ENCODE peak calls at places on chromosomes 13 and 19, in four cellular contexts. One of them, this sample, is unnamed.

GRCh38 chr13:105806335-105806920 is 729.0 kb downstream of the EFNB2 start:
- DNase-seq in hepatocyte: no peak
- DNase-seq in fibroblast of lung: peak; percentile 27
- DNase-seq in breast epithelium: no peak
- DNase-seq in this sample: no peak

GRCh38 chr13:79483302-79483701 is 2.3 kb downstream of the NDFIP2 start:
- DNase-seq in hepatocyte: no peak
- DNase-seq in fibroblast of lung: peak; percentile 75
- DNase-seq in breast epithelium: no peak
- DNase-seq in this sample: no peak

GRCh38 chr13:24648271-24648670 is 31.9 kb upstream of the ATP12A start:
- DNase-seq in hepatocyte: no peak
- DNase-seq in breast epithelium: no peak
- DNase-seq in fibroblast of lung: no peak
- DNase-seq in this sample: no peak

GRCh38 chr19:38057954-38058690 is 151.1 kb downstream of the SIPA1L3 start:
- DNase-seq in fibroblast of lung: no peak
- DNase-seq in hepatocyte: peak; percentile 28
- DNase-seq in breast epithelium: peak; percentile 77
- DNase-seq in this sample: no peak

GRCh38 chr13:42011601-42012401 is 36.6 kb upstream of the DGKH start:
- DNase-seq in breast epithelium: peak; percentile 61
- DNase-seq in fibroblast of lung: no peak
- DNase-seq in hepatocyte: peak; percentile 28
- DNase-seq in this sample: peak; percentile 41

GRCh38 chr13:111202745-111203144 is 87.6 kb downstream of the ARHGEF7 start:
- DNase-seq in breast epithelium: no peak
- DNase-seq in fibroblast of lung: peak; percentile 82
- DNase-seq in hepatocyte: peak; percentile 55
- DNase-seq in this sample: no peak

GRCh38 chr13:32669030-32669646 is 82.9 kb downstream of the PDS5B start:
- DNase-seq in fibroblast of lung: peak; percentile 75
- DNase-seq in hepatocyte: peak; percentile 63
- DNase-seq in breast epithelium: no peak
- DNase-seq in this sample: peak; percentile 58

GRCh38 chr13:98405107-98405571 is 171.8 kb downstream of the STK24 start:
- DNase-seq in breast epithelium: no peak
- DNase-seq in hepatocyte: peak; percentile 26
- DNase-seq in fibroblast of lung: peak; percentile 29
- DNase-seq in this sample: peak; percentile 85

GRCh38 chr19:41924151-41925145 is 3.8 kb downstream of the ERFL start:
- DNase-seq in breast epithelium: no peak
- DNase-seq in hepatocyte: no peak
- DNase-seq in fibroblast of lung: no peak
- DNase-seq in this sample: no peak

GRCh38 chr13:113828282-113828825 is 35.5 kb downstream of the GAS6 start:
- DNase-seq in hepatocyte: no peak
- DNase-seq in fibroblast of lung: no peak
- DNase-seq in breast epithelium: no peak
- DNase-seq in this sample: no peak

GRCh38 chr13:113861433-113862030 is 2.3 kb downstream of the GAS6 start:
- DNase-seq in breast epithelium: peak; percentile 48
- DNase-seq in fibroblast of lung: no peak
- DNase-seq in hepatocyte: no peak
- DNase-seq in this sample: no peak

GRCh38 chr19:34232566-34233481 is 21.5 kb upstream of the GARRE1 start:
- DNase-seq in hepatocyte: peak; percentile 49
- DNase-seq in breast epithelium: no peak
- DNase-seq in fibroblast of lung: peak; percentile 88
- DNase-seq in this sample: no peak

GRCh38 chr19:39186391-39186790 is 10.4 kb upstream of the NCCRP1 start:
- DNase-seq in breast epithelium: no peak
- DNase-seq in hepatocyte: no peak
- DNase-seq in fibroblast of lung: no peak
- DNase-seq in this sample: no peak

GRCh38 chr13:71799320-71799719 is 67.7 kb downstream of the DACH1 start:
- DNase-seq in fibroblast of lung: no peak
- DNase-seq in breast epithelium: no peak
- DNase-seq in hepatocyte: no peak
- DNase-seq in this sample: peak; percentile 63

GRCh38 chr13:102440259-102440936 is 38.5 kb upstream of the FGF14 start:
- DNase-seq in hepatocyte: no peak
- DNase-seq in fibroblast of lung: no peak
- DNase-seq in breast epithelium: no peak
- DNase-seq in this sample: no peak

GRCh38 chr19:50669319-50670101 is 20.3 kb downstream of the C19orf81 start:
- DNase-seq in hepatocyte: peak; percentile 44
- DNase-seq in fibroblast of lung: peak; percentile 25
- DNase-seq in breast epithelium: no peak
- DNase-seq in this sample: no peak

GRCh38 chr19:11096210-11096841 is 7.1 kb downstream of the LDLR start:
- DNase-seq in breast epithelium: no peak
- DNase-seq in hepatocyte: no peak
- DNase-seq in fibroblast of lung: peak; percentile 82
- DNase-seq in this sample: no peak

GRCh38 chr19:49690656-49691242 is at the start of gene CPT1C:
- DNase-seq in fibroblast of lung: peak; percentile 73
- DNase-seq in hepatocyte: peak; percentile 82
- DNase-seq in breast epithelium: peak; percentile 83
- DNase-seq in this sample: no peak

GRCh38 chr13:33092422-33092987 is 76.3 kb downstream of the KL start:
- DNase-seq in fibroblast of lung: no peak
- DNase-seq in breast epithelium: no peak
- DNase-seq in hepatocyte: no peak
- DNase-seq in this sample: no peak

GRCh38 chr13:59867867-59868266 is 295.9 kb downstream of the DIAPH3 start:
- DNase-seq in breast epithelium: no peak
- DNase-seq in fibroblast of lung: no peak
- DNase-seq in hepatocyte: no peak
- DNase-seq in this sample: no peak

GRCh38 chr13:28499579-28499978 is 4.7 kb upstream of the FLT1 start:
- DNase-seq in hepatocyte: no peak
- DNase-seq in breast epithelium: no peak
- DNase-seq in fibroblast of lung: no peak
- DNase-seq in this sample: no peak

GRCh38 chr19:37936166-37936565 is 29.2 kb downstream of the SIPA1L3 start:
- DNase-seq in fibroblast of lung: no peak
- DNase-seq in breast epithelium: no peak
- DNase-seq in hepatocyte: peak; percentile 38
- DNase-seq in this sample: no peak

GRCh38 chr19:49749055-49749716 is 13.9 kb downstream of the TSKS start:
- DNase-seq in hepatocyte: no peak
- DNase-seq in fibroblast of lung: peak; percentile 28
- DNase-seq in breast epithelium: no peak
- DNase-seq in this sample: no peak

GRCh38 chr19:39927524-39928356 is 6.7 kb downstream of the FCGBP start:
- DNase-seq in fibroblast of lung: no peak
- DNase-seq in hepatocyte: no peak
- DNase-seq in breast epithelium: no peak
- DNase-seq in this sample: no peak

GRCh38 chr13:58081301-58081820 is 449.8 kb downstream of the PCDH17 start:
- DNase-seq in breast epithelium: no peak
- DNase-seq in hepatocyte: no peak
- DNase-seq in fibroblast of lung: no peak
- DNase-seq in this sample: peak; percentile 85

GRCh38 chr13:89902223-89902622 is 1445.3 kb upstream of the MIR17HG start:
- DNase-seq in breast epithelium: no peak
- DNase-seq in fibroblast of lung: no peak
- DNase-seq in hepatocyte: no peak
- DNase-seq in this sample: no peak

DNA sequence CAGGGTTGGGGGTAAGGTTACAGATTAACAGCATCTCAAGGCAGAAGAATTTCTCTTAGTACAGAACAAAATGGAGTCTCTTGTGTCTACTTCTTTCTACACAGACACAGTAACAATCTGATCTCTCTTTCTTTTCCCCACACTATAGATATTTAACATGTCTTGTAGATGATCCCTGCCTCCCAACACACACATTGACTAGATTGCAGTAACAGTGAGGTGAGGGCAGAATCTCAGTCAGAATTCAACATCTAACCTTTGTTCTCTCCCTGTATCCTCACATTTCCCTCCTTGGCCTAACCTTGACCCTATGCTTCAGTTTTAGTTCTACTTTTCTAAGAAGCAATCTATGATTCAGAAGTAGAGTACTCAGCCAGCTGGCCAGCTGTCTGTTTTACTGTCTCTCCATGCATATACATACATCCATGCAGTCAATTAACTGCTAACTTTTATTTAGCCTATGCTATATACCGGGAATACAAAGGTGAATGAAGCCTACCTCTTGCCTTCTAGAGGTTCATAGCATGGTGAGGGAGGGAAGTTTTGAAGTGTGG is 18.1 kb downstream of the DNAJC15 start:
- DNase-seq in hepatocyte: no peak
- DNase-seq in breast epithelium: no peak
- DNase-seq in fibroblast of lung: no peak
- DNase-seq in this sample: no peak
- H3K4me1 ChIP-seq in hepatocyte: peaks cover 7% of the 10 kb centered on the region
- H3K4me1 ChIP-seq in breast epithelium: no peaks in the 10 kb centered on the region
- H3K4me1 ChIP-seq in fibroblast of lung: no peaks in the 10 kb centered on the region
- H3K4me1 ChIP-seq in this sample: peaks cover 30% of the 10 kb centered on the region

DNA sequence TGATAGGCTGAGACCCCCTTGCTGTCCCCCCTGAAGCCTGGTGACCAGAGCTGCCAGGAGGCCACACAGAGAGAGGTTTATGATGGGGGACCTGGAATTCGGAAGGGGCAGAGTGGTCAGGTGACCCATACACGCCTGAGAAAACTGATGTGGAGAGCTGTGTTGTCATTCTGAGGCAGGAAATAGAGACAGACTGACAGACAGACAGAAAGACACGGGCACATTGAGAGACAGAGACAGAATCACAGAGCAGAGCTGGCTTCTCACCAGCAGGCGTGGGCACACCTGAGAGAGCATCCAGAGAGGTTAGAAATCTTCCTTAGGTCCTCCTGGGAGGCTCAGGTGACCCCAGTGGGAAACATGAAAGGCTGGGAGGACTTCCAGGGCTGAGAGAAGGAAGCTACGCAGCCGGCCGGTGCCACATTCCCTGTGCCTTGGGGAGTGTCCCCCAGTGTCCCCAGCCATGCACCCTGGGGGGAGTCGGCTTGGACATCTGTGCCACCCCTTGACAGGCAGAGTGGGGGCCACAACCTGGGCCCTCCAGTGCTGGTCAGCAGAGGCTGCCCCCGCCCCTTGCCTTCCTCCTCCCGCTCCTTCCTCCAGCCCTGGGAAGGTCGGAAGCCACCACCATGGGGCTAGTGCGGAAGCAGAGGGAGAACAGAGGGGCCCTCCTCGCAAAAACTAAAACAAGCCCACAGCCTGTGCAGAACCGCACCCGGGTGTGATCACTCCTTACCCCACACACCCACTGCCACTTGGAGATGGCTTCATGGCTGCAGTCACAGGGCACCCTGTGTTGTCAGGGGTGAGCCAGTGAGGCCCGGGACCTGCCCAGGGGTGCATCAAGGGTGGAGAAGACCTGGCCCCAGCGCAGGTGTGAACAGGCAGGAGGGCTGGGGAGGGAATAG is 2.2 kb downstream of the FFAR1 start:
- DNase-seq in breast epithelium: peak; percentile 34
- DNase-seq in hepatocyte: no peak
- DNase-seq in fibroblast of lung: no peak
- DNase-seq in this sample: no peak
- H3K4me3 ChIP-seq in breast epithelium: no peak overlapping the region
- H3K4me3 ChIP-seq in hepatocyte: no peak overlapping the region
- H3K4me3 ChIP-seq in fibroblast of lung: no peak overlapping the region
- H3K4me3 ChIP-seq in this sample: no peak overlapping the region

GRCh38 chr19:48634036-48634342 is 3.2 kb downstream of the DBP start:
- DNase-seq in fibroblast of lung: no peak
- DNase-seq in breast epithelium: no peak
- DNase-seq in hepatocyte: no peak
- DNase-seq in this sample: no peak

GRCh38 chr19:48635263-48635965 is 1.8 kb downstream of the DBP start:
- DNase-seq in hepatocyte: peak; percentile 90
- DNase-seq in breast epithelium: peak; percentile 83
- DNase-seq in fibroblast of lung: no peak
- DNase-seq in this sample: peak; percentile 83

GRCh38 chr19:48634424-48635262 is 2.5 kb downstream of the DBP start:
- DNase-seq in breast epithelium: peak; percentile 98
- DNase-seq in fibroblast of lung: peak; percentile 95
- DNase-seq in hepatocyte: peak; percentile 98
- DNase-seq in this sample: peak; percentile 98

GRCh38 chr19:48632692-48633147 is 4.5 kb downstream of the DBP start:
- DNase-seq in breast epithelium: no peak
- DNase-seq in fibroblast of lung: no peak
- DNase-seq in hepatocyte: peak; percentile 16
- DNase-seq in this sample: no peak

DNA sequence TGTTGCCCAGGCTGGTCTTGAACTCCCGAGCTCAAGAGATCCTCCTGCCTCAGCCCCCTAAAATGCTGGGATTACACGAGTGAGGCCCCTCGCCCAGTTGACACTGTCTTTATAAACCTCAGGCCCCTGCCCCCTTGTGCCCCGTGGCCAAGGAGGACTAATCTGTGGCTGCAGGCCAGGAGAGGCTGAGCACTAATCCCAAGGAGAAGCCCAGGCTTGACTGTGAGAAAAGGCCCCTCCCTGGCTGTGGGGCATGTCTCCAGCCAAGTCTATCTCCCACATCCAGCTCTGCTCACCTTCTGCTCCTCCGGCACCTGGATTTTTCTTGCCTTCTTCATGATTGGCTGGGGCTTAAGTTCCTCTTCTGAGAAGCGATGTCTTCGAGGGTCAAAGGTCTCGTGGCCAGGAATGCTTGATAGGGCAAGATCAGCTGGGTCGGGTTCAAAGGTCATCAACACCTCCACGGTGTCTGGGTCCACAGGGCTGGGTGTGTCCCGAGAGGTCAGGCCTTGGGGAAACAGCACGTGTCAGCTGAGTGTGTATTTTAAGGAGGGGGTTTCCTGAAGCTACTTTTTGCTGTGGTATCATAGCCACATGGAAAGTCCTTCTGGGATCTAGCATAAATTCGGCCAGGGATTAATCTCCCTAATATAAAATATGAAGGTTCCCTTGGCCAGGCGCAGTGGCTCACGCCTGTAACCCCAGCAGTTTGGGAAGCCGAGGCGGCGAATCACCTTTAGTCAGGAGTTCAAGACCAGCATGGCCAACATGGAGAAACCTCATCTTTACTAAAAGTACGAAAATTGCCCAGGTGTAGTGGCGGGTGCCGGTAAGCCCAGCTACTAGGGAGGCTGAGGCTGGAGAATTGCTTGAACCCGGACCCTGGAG is 3.8 kb downstream of the DBP start:
- DNase-seq in breast epithelium: no peak
- DNase-seq in hepatocyte: peak; percentile 54
- DNase-seq in fibroblast of lung: no peak
- DNase-seq in this sample: peak; percentile 48
- H3K4me1 ChIP-seq in breast epithelium: no peaks in the 10 kb centered on the region
- H3K4me1 ChIP-seq in hepatocyte: peaks cover 37% of the 10 kb centered on the region
- H3K4me1 ChIP-seq in fibroblast of lung: peaks cover 41% of the 10 kb centered on the region
- H3K4me1 ChIP-seq in this sample: peaks cover 26% of the 10 kb centered on the region

DNA sequence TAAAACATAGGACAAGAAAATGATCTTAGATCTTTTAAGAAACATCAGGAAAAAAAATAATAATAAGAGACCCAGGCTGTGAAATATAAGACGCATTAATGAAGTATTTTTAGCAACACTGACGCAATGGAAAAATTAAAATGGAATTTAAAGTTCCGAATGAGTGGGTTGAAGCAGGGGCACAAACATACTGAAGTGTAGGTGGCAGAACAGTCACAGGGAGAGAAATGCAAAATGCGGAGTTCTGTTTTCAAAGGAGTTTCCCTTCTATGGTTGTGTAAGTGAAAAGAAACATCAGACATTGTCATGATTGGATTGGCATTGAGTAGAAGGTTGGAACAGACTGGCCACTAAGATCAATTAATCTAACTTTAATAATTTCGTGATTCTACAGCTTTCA is 159.8 kb downstream of the CYSLTR2 start:
- DNase-seq in hepatocyte: no peak
- DNase-seq in breast epithelium: no peak
- DNase-seq in fibroblast of lung: no peak
- DNase-seq in this sample: no peak
- H3K4me3 ChIP-seq in hepatocyte: no peak overlapping the region
- H3K4me3 ChIP-seq in breast epithelium: no peak overlapping the region
- H3K4me3 ChIP-seq in fibroblast of lung: no peak overlapping the region
- H3K4me3 ChIP-seq in this sample: no peak overlapping the region

This sample was measured in HAP-1.